ENCODE peak calls at places on chromosome 15, in six cellular contexts. V, I, Y, B, E and R are unnamed samples.
A peak's percentile ranks its signal among the peaks of the same experiment; 100 is the strongest.

GRCh38 chr15:45118131-45118588 is 4.0 kb downstream of the DUOXA2 start:
- DNase-seq in E (peak; percentile 76), V (peak; percentile 90), I (peak; percentile 94), Y (peak; percentile 81), B (peak; percentile 90), R (peak; percentile 74)

GRCh38 chr15:39670687-39671086 is 89.8 kb downstream of the THBS1 start:
- DNase-seq in E (no peak), I (no peak), B (no peak), V (no peak), Y (no peak), R (no peak)

GRCh38 chr15:94673801-94674200 is 442.4 kb downstream of the MCTP2 start:
- DNase-seq in E (no peak), V (no peak), Y (no peak), I (no peak), B (no peak), R (no peak)

GRCh38 chr15:76341366-76342045 is 4.9 kb downstream of the ISL2 start:
- DNase-seq in E (no peak), I (no peak), B (no peak), Y (peak; percentile 55), V (no peak), R (no peak)

GRCh38 chr15:77064539-77065308 is 6.2 kb downstream of the TSPAN3 start:
- DNase-seq in V (peak; percentile 76), E (no peak), I (no peak), Y (no peak), B (no peak), R (no peak)

GRCh38 chr15:99211926-99212325 is 37.5 kb downstream of the TTC23 start:
- DNase-seq in I (no peak), Y (no peak), V (peak; percentile 69), E (no peak), B (no peak), R (no peak)

GRCh38 chr15:69903476-69904295 is 194.0 kb downstream of the TLE3 start:
- DNase-seq in Y (no peak), B (no peak), I (no peak), E (no peak), V (peak; percentile 77), R (no peak)

GRCh38 chr15:73766598-73766997 is 13.4 kb upstream of the INSYN1 start:
- DNase-seq in I (no peak), E (no peak), V (no peak), Y (no peak), B (no peak), R (no peak)

GRCh38 chr15:49421991-49422390 is 1.1 kb upstream of the FGF7 start:
- DNase-seq in I (peak; percentile 78), B (peak; percentile 51), E (no peak), Y (peak; percentile 34), V (peak; percentile 66), R (peak; percentile 2)

GRCh38 chr15:45121706-45122417 is 7.7 kb downstream of the DUOXA2 start:
- DNase-seq in Y (no peak), B (no peak), E (no peak), V (peak; percentile 89), I (no peak), R (no peak)